ENCODE peak calls at places on chromosomes 7 and 10, in five cellular contexts. One of them, this sample, is unnamed.

GRCh38 chr10:72331575-72332422 is 22.9 kb downstream of the DNAJB12 start:
- DNase-seq in astrocyte of the hippocampus: peak
- DNase-seq in activated CD4-positive, alpha-beta T cell treated with anti-CD3 and anti-CD28 coated beads, Interleukin-2, amount 10 ng/mL, durations not matched to agents 7 days and 5 days: peak
- DNase-seq in GM06990: peak
- DNase-seq in hepatic stellate cell: no peak
- DNase-seq in this sample: peak

GRCh38 chr7:12493407-12493806 is 77.1 kb upstream of the SCIN start:
- DNase-seq in activated CD4-positive, alpha-beta T cell treated with anti-CD3 and anti-CD28 coated beads, Interleukin-2, amount 10 ng/mL, durations not matched to agents 7 days and 5 days: no peak
- DNase-seq in astrocyte of the hippocampus: peak
- DNase-seq in GM06990: no peak
- DNase-seq in hepatic stellate cell: no peak
- DNase-seq in this sample: peak

GRCh38 chr7:19754521-19755116 is 18.8 kb downstream of the TMEM196 start:
- DNase-seq in astrocyte of the hippocampus: peak
- DNase-seq in activated CD4-positive, alpha-beta T cell treated with anti-CD3 and anti-CD28 coated beads, Interleukin-2, amount 10 ng/mL, durations not matched to agents 7 days and 5 days: no peak
- DNase-seq in GM06990: peak
- DNase-seq in hepatic stellate cell: no peak
- DNase-seq in this sample: peak

GRCh38 chr10:44962870-44963738 is 3.5 kb downstream of the RASSF4 start:
- DNase-seq in astrocyte of the hippocampus: peak
- DNase-seq in GM06990: peak
- DNase-seq in hepatic stellate cell: no peak
- DNase-seq in activated CD4-positive, alpha-beta T cell treated with anti-CD3 and anti-CD28 coated beads, Interleukin-2, amount 10 ng/mL, durations not matched to agents 7 days and 5 days: no peak
- DNase-seq in this sample: no peak

GRCh38 chr7:127844707-127845331 is 186.4 kb downstream of the LRRC4 start:
- DNase-seq in activated CD4-positive, alpha-beta T cell treated with anti-CD3 and anti-CD28 coated beads, Interleukin-2, amount 10 ng/mL, durations not matched to agents 7 days and 5 days: no peak
- DNase-seq in astrocyte of the hippocampus: peak
- DNase-seq in hepatic stellate cell: no peak
- DNase-seq in GM06990: no peak
- DNase-seq in this sample: peak

GRCh38 chr10:101772017-101772894 is 3.7 kb downstream of the FGF8 start:
- DNase-seq in astrocyte of the hippocampus: no peak
- DNase-seq in hepatic stellate cell: no peak
- DNase-seq in activated CD4-positive, alpha-beta T cell treated with anti-CD3 and anti-CD28 coated beads, Interleukin-2, amount 10 ng/mL, durations not matched to agents 7 days and 5 days: no peak
- DNase-seq in GM06990: no peak
- DNase-seq in this sample: no peak

GRCh38 chr7:91351374-91351773 is 87.1 kb downstream of the FZD1 start:
- DNase-seq in activated CD4-positive, alpha-beta T cell treated with anti-CD3 and anti-CD28 coated beads, Interleukin-2, amount 10 ng/mL, durations not matched to agents 7 days and 5 days: no peak
- DNase-seq in GM06990: no peak
- DNase-seq in hepatic stellate cell: peak
- DNase-seq in astrocyte of the hippocampus: peak
- DNase-seq in this sample: peak

GRCh38 chr10:48778193-48778857 is 93.7 kb downstream of the WDFY4 start:
- DNase-seq in activated CD4-positive, alpha-beta T cell treated with anti-CD3 and anti-CD28 coated beads, Interleukin-2, amount 10 ng/mL, durations not matched to agents 7 days and 5 days: no peak
- DNase-seq in GM06990: no peak
- DNase-seq in astrocyte of the hippocampus: no peak
- DNase-seq in hepatic stellate cell: no peak
- DNase-seq in this sample: no peak

GRCh38 chr7:85829817-85830432 is 643.1 kb upstream of the SEMA3D start:
- DNase-seq in activated CD4-positive, alpha-beta T cell treated with anti-CD3 and anti-CD28 coated beads, Interleukin-2, amount 10 ng/mL, durations not matched to agents 7 days and 5 days: no peak
- DNase-seq in astrocyte of the hippocampus: peak
- DNase-seq in GM06990: no peak
- DNase-seq in hepatic stellate cell: no peak
- DNase-seq in this sample: no peak

GRCh38 chr7:41241641-41242040 is 461.2 kb downstream of the INHBA start:
- DNase-seq in hepatic stellate cell: no peak
- DNase-seq in activated CD4-positive, alpha-beta T cell treated with anti-CD3 and anti-CD28 coated beads, Interleukin-2, amount 10 ng/mL, durations not matched to agents 7 days and 5 days: no peak
- DNase-seq in astrocyte of the hippocampus: no peak
- DNase-seq in GM06990: no peak
- DNase-seq in this sample: no peak

This sample was measured in M059J.